ENCODE peak calls at places on chromosomes 6 and 20, in eight cellular contexts. Q is dorsolateral prefrontal cortex, I is fibroblast of lung, N is cardiac muscle cell, Z is Panc1, W is left ventricle myocardium inferior, D is neural progenitor cell, E is gastrocnemius medialis. K is an unnamed sample.

GRCh38 chr6:155328539-155329459 is 14.5 kb upstream of the TFB1M start:
- DNase-seq in Q (no peak), I (no peak), N (no peak), Z (no peak), W (no peak), D (no peak), E (no peak), K (peak)

GRCh38 chr6:137390264-137390787 is 103.9 kb downstream of the OLIG3 start:
- DNase-seq in Q (no peak), I (no peak), N (no peak), Z (no peak), W (no peak), D (peak), E (no peak), K (no peak)

GRCh38 chr20:20712004-20712473 is 405 bp downstream of the RALGAPA2 start:
- DNase-seq in Q (no peak), I (peak), N (peak), Z (no peak), W (no peak), D (peak), E (peak), K (peak)

GRCh38 chr6:2140438-2141128 is 104.8 kb downstream of the GMDS start:
- DNase-seq in Q (no peak), I (no peak), N (peak), Z (no peak), W (no peak), D (no peak), E (no peak), K (no peak)

GRCh38 chr6:121437861-121438651 is 2.6 kb downstream of the GJA1 start:
- DNase-seq in Q (no peak), I (peak), N (peak), Z (no peak), W (peak), D (peak), E (no peak), K (peak)

GRCh38 chr6:130421567-130421966 is 55.8 kb downstream of the TMEM200A start:
- DNase-seq in Q (no peak), I (peak), N (no peak), Z (no peak), W (no peak), D (no peak), E (no peak), K (no peak)

GRCh38 chr6:37381579-37381978 is 27.8 kb downstream of the RNF8 start:
- DNase-seq in Q (no peak), I (peak), N (peak), Z (peak), W (no peak), D (peak), E (peak), K (peak)

GRCh38 chr6:65088575-65088974 is 618.5 kb downstream of the EYS start:
- DNase-seq in Q (no peak), I (no peak), N (no peak), Z (no peak), W (no peak), D (no peak), E (no peak), K (no peak)

GRCh38 chr20:33675127-33675954 is 1.1 kb upstream of the NECAB3 start:
- DNase-seq in Q (no peak), I (peak), N (no peak), Z (no peak), W (no peak), D (no peak), E (peak), K (no peak)
- H3K4me3 ChIP-seq in Q (peak), I (peak), N (no peak), Z (peak), W (peak), D (peak), E (peak), K (no peak)

GRCh38 chr6:54011277-54011648 is 100.0 kb upstream of the MLIP start:
- DNase-seq in Q (no peak), I (no peak), N (peak), Z (no peak), W (no peak), D (no peak), E (no peak), K (no peak)
- H3K27ac ChIP-seq in Q (no peak), I (no peak), N (peak), Z (no peak), W (peak), D (no peak), E (peak), K (no peak)

DNA sequence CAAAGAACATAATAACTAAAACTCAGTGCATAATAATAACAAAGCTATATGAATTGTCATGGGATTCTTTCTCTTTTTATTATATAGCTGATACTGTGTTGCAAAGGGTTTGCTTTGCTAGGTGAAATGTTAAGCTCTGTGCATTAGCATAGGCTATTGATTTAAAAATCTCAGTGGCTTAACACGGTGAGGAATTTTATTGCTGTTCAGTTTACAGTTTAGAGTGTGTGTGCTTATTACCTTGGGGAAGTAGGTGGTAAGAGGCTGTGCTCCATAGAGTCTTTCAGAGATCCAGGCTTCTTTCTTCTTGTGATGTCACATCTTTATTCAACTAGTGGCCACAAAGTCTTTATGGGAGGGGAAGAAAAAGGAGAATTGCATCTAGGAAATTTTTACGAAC is 55.7 kb downstream of the LRRC1 start:
- DNase-seq in Q (no peak), I (no peak), N (no peak), Z (no peak), W (no peak), D (no peak), E (no peak), K (no peak)
- TF ChIP-seq CTCF in Q (no peak), I (no peak), N (no peak), Z (no peak), W (no peak), D (no peak), E (no peak), K (no peak)

GRCh38 chr6:139376604-139377218 is 2.3 kb upstream of the CITED2 start:
- DNase-seq in Q (no peak), I (peak), N (peak), Z (no peak), W (no peak), D (peak), E (peak), K (peak)
- H3K4me3 ChIP-seq in Q (no peak), I (peak), N (peak), Z (peak), W (peak), D (peak), E (peak), K (peak)